ENCODE peak calls at places on chromosomes 4 and X, in eight cellular contexts. One of them, this sample, is unnamed.

GRCh38 chrX:123013141-123013540 is 170.9 kb upstream of the GRIA3 start:
- DNase-seq in kidney: no peak
- DNase-seq in colonic mucosa: no peak
- DNase-seq in CD8-positive, alpha-beta memory T cell: no peak
- DNase-seq in hepatocyte: no peak
- DNase-seq in endothelial cell of umbilical vein: no peak
- DNase-seq in A549: no peak
- DNase-seq in tibial artery: no peak
- DNase-seq in this sample: no peak

GRCh38 chrX:43973249-43973672 is at the start of gene NDP:
- DNase-seq in kidney: no peak
- DNase-seq in colonic mucosa: no peak
- DNase-seq in CD8-positive, alpha-beta memory T cell: no peak
- DNase-seq in hepatocyte: peak; percentile 36
- DNase-seq in endothelial cell of umbilical vein: peak; percentile 42
- DNase-seq in A549: no peak
- DNase-seq in tibial artery: no peak
- DNase-seq in this sample: peak; percentile 34

GRCh38 chrX:14963447-14964236 is 90.4 kb downstream of the MOSPD2 start:
- DNase-seq in kidney: no peak
- DNase-seq in colonic mucosa: no peak
- DNase-seq in CD8-positive, alpha-beta memory T cell: no peak
- DNase-seq in hepatocyte: no peak
- DNase-seq in endothelial cell of umbilical vein: peak; percentile 29
- DNase-seq in A549: peak; percentile 3
- DNase-seq in tibial artery: no peak
- DNase-seq in this sample: no peak

GRCh38 chr4:7904942-7905341 is 34.7 kb downstream of the AFAP1 start:
- DNase-seq in kidney: no peak
- DNase-seq in colonic mucosa: no peak
- DNase-seq in CD8-positive, alpha-beta memory T cell: no peak
- DNase-seq in hepatocyte: peak; percentile 68
- DNase-seq in endothelial cell of umbilical vein: no peak
- DNase-seq in A549: peak; percentile 36
- DNase-seq in tibial artery: no peak
- DNase-seq in this sample: no peak

GRCh38 chr4:85406185-85406584 is 68.8 kb upstream of the ARHGAP24 start:
- DNase-seq in kidney: no peak
- DNase-seq in colonic mucosa: no peak
- DNase-seq in CD8-positive, alpha-beta memory T cell: no peak
- DNase-seq in hepatocyte: no peak
- DNase-seq in endothelial cell of umbilical vein: no peak
- DNase-seq in A549: no peak
- DNase-seq in tibial artery: no peak
- DNase-seq in this sample: peak; percentile 25

GRCh38 chr4:165965503-165965902 is 92.5 kb downstream of the TLL1 start:
- DNase-seq in kidney: no peak
- DNase-seq in colonic mucosa: no peak
- DNase-seq in CD8-positive, alpha-beta memory T cell: no peak
- DNase-seq in hepatocyte: no peak
- DNase-seq in endothelial cell of umbilical vein: no peak
- DNase-seq in A549: no peak
- DNase-seq in tibial artery: no peak
- DNase-seq in this sample: no peak

GRCh38 chr4:122728781-122729330 is 3.6 kb upstream of the BBS12 start:
- DNase-seq in kidney: no peak
- DNase-seq in colonic mucosa: no peak
- DNase-seq in CD8-positive, alpha-beta memory T cell: no peak
- DNase-seq in hepatocyte: no peak
- DNase-seq in endothelial cell of umbilical vein: no peak
- DNase-seq in A549: no peak
- DNase-seq in tibial artery: no peak
- DNase-seq in this sample: no peak

GRCh38 chrX:15838017-15838416 is 16.6 kb downstream of the AP1S2 start:
- DNase-seq in kidney: no peak
- DNase-seq in colonic mucosa: no peak
- DNase-seq in CD8-positive, alpha-beta memory T cell: no peak
- DNase-seq in hepatocyte: no peak
- DNase-seq in endothelial cell of umbilical vein: no peak
- DNase-seq in A549: peak; percentile 10
- DNase-seq in tibial artery: no peak
- DNase-seq in this sample: no peak

GRCh38 chr4:169914871-169915270 is 111.3 kb downstream of the MFAP3L start:
- DNase-seq in kidney: no peak
- DNase-seq in colonic mucosa: no peak
- DNase-seq in CD8-positive, alpha-beta memory T cell: no peak
- DNase-seq in hepatocyte: no peak
- DNase-seq in endothelial cell of umbilical vein: no peak
- DNase-seq in A549: no peak
- DNase-seq in tibial artery: no peak
- DNase-seq in this sample: no peak

DNA sequence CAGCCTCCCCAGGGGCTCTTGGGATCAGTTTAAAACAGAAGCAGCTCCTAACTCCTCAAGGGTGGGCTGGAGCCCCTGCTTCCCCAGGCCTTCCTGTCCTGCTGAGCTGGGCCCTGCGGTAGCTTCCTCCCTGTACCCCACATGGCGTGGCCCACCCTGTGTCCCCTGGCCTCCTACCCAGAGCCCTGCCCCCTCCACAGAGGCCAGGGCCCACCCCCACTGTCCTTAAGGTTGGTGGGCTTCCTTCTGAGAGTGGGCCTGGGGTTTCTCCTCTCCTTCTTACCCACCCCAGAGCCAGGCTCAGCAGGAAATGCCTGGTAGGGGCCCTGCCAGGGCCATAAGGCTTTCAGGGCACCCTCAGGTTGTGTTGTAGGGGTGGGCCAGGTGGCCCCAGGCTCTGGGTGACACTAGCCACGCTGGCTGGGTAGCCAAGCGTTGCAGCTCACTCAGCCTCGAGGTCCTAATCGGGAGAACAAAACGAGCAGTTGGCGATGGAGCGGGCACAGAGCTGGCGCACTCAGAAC is 11.6 kb downstream of the SH3BP2 start:
- DNase-seq in kidney: peak; percentile 68
- DNase-seq in colonic mucosa: no peak
- DNase-seq in CD8-positive, alpha-beta memory T cell: no peak
- DNase-seq in hepatocyte: no peak
- DNase-seq in endothelial cell of umbilical vein: no peak
- DNase-seq in A549: no peak
- DNase-seq in tibial artery: no peak
- DNase-seq in this sample: no peak
- H3K4me1 ChIP-seq in kidney: peaks cover 35% of the 10 kb centered on the region
- H3K4me1 ChIP-seq in colonic mucosa: peaks cover 53% of the 10 kb centered on the region
- H3K4me1 ChIP-seq in CD8-positive, alpha-beta memory T cell: peaks cover 23% of the 10 kb centered on the region
- H3K4me1 ChIP-seq in hepatocyte: peaks cover 49% of the 10 kb centered on the region
- H3K4me1 ChIP-seq in endothelial cell of umbilical vein: peaks cover 38% of the 10 kb centered on the region
- H3K4me1 ChIP-seq in A549: peaks cover 20% of the 10 kb centered on the region
- H3K4me1 ChIP-seq in tibial artery: peaks cover 76% of the 10 kb centered on the region
- H3K4me1 ChIP-seq in this sample: peaks cover 17% of the 10 kb centered on the region

GRCh38 chr4:47747846-47748494 is 89.9 kb downstream of the CORIN start:
- DNase-seq in kidney: no peak
- DNase-seq in colonic mucosa: no peak
- DNase-seq in CD8-positive, alpha-beta memory T cell: no peak
- DNase-seq in hepatocyte: no peak
- DNase-seq in endothelial cell of umbilical vein: no peak
- DNase-seq in A549: no peak
- DNase-seq in tibial artery: no peak
- DNase-seq in this sample: no peak
- H3K9me3 ChIP-seq in kidney: no peaks in the 10 kb centered on the region
- H3K9me3 ChIP-seq in colonic mucosa: no peaks in the 10 kb centered on the region
- H3K9me3 ChIP-seq in CD8-positive, alpha-beta memory T cell: no peaks in the 10 kb centered on the region
- H3K9me3 ChIP-seq in hepatocyte: no peaks in the 10 kb centered on the region
- H3K9me3 ChIP-seq in endothelial cell of umbilical vein: no peaks in the 10 kb centered on the region
- H3K9me3 ChIP-seq in A549: no peaks in the 10 kb centered on the region
- H3K9me3 ChIP-seq in tibial artery: no peaks in the 10 kb centered on the region
- H3K9me3 ChIP-seq in this sample: no peaks in the 10 kb centered on the region

GRCh38 chr4:37759833-37760232 is 66.7 kb upstream of the PGM2 start:
- DNase-seq in kidney: no peak
- DNase-seq in colonic mucosa: no peak
- DNase-seq in CD8-positive, alpha-beta memory T cell: no peak
- DNase-seq in hepatocyte: no peak
- DNase-seq in endothelial cell of umbilical vein: no peak
- DNase-seq in A549: no peak
- DNase-seq in tibial artery: no peak
- DNase-seq in this sample: no peak

GRCh38 chr4:37757121-37757520 is 69.4 kb upstream of the PGM2 start:
- DNase-seq in kidney: no peak
- DNase-seq in colonic mucosa: no peak
- DNase-seq in CD8-positive, alpha-beta memory T cell: no peak
- DNase-seq in hepatocyte: no peak
- DNase-seq in endothelial cell of umbilical vein: no peak
- DNase-seq in A549: no peak
- DNase-seq in tibial artery: no peak
- DNase-seq in this sample: no peak

GRCh38 chr4:37758226-37758625 is 68.3 kb upstream of the PGM2 start:
- DNase-seq in kidney: no peak
- DNase-seq in colonic mucosa: no peak
- DNase-seq in CD8-positive, alpha-beta memory T cell: no peak
- DNase-seq in hepatocyte: peak; percentile 35
- DNase-seq in endothelial cell of umbilical vein: peak; percentile 33
- DNase-seq in A549: no peak
- DNase-seq in tibial artery: no peak
- DNase-seq in this sample: no peak

GRCh38 chr4:37754410-37755185 is 68.4 kb upstream of the RELL1 start:
- DNase-seq in kidney: no peak
- DNase-seq in colonic mucosa: no peak
- DNase-seq in CD8-positive, alpha-beta memory T cell: no peak
- DNase-seq in hepatocyte: peak; percentile 22
- DNase-seq in endothelial cell of umbilical vein: no peak
- DNase-seq in A549: no peak
- DNase-seq in tibial artery: no peak
- DNase-seq in this sample: no peak

DNA sequence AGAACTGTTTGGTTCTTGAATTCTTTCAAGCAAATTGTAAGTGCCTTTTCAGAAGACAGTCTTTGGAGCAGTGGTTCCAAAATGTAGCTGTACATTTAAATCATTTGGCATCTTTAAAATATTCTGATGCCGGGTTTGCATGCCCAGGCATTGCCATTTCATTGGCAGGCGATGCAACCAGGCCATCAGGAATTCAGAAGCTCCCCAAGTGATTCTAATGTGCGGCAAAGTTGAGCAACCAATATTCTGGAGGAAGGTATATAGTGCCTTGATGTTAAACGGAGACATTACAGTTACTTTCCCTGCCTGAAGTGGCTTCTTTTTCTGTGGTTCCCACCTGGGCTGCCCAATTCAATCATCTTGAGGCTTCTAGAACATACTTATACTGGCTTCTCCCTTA is 68.8 kb upstream of the PGM2 start:
- DNase-seq in kidney: no peak
- DNase-seq in colonic mucosa: no peak
- DNase-seq in CD8-positive, alpha-beta memory T cell: no peak
- DNase-seq in hepatocyte: no peak
- DNase-seq in endothelial cell of umbilical vein: no peak
- DNase-seq in A549: no peak
- DNase-seq in tibial artery: no peak
- DNase-seq in this sample: no peak
- H3K4me1 ChIP-seq in kidney: no peaks in the 10 kb centered on the region
- H3K4me1 ChIP-seq in colonic mucosa: no peaks in the 10 kb centered on the region
- H3K4me1 ChIP-seq in CD8-positive, alpha-beta memory T cell: peaks cover 12% of the 10 kb centered on the region
- H3K4me1 ChIP-seq in hepatocyte: no peaks in the 10 kb centered on the region
- H3K4me1 ChIP-seq in endothelial cell of umbilical vein: no peaks in the 10 kb centered on the region
- H3K4me1 ChIP-seq in A549: no peaks in the 10 kb centered on the region
- H3K4me1 ChIP-seq in tibial artery: peaks cover 5% of the 10 kb centered on the region
- H3K4me1 ChIP-seq in this sample: no peaks in the 10 kb centered on the region

DNA sequence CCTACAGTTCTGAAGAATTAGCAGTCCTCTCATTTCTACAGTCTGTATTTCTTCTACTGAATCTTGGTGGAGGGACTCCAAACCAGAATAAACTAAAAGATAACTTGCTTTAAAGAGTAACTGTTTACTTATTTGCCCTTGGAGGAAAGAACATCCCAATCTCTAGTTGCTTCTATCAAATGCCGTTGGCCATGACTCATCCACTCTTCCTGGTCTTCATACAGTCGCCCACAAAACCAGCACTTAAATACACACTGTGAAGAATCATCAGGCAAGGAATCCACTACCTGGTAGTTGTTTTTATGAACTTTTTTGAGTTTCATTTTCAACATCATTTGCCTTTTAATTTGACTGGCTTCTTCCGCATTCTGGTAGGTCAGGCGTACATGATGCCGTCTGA is 14.2 kb downstream of the ZNF518B start:
- DNase-seq in kidney: no peak
- DNase-seq in colonic mucosa: no peak
- DNase-seq in CD8-positive, alpha-beta memory T cell: no peak
- DNase-seq in hepatocyte: no peak
- DNase-seq in endothelial cell of umbilical vein: no peak
- DNase-seq in A549: no peak
- DNase-seq in tibial artery: no peak
- DNase-seq in this sample: no peak
- H3K9me3 ChIP-seq in kidney: peaks cover 20% of the 10 kb centered on the region
- H3K9me3 ChIP-seq in colonic mucosa: no peaks in the 10 kb centered on the region
- H3K9me3 ChIP-seq in CD8-positive, alpha-beta memory T cell: peaks cover 8% of the 10 kb centered on the region
- H3K9me3 ChIP-seq in hepatocyte: peaks cover 32% of the 10 kb centered on the region
- H3K9me3 ChIP-seq in endothelial cell of umbilical vein: no peaks in the 10 kb centered on the region
- H3K9me3 ChIP-seq in A549: peaks cover 40% of the 10 kb centered on the region
- H3K9me3 ChIP-seq in tibial artery: peaks cover 7% of the 10 kb centered on the region
- H3K9me3 ChIP-seq in this sample: no peaks in the 10 kb centered on the region

DNA sequence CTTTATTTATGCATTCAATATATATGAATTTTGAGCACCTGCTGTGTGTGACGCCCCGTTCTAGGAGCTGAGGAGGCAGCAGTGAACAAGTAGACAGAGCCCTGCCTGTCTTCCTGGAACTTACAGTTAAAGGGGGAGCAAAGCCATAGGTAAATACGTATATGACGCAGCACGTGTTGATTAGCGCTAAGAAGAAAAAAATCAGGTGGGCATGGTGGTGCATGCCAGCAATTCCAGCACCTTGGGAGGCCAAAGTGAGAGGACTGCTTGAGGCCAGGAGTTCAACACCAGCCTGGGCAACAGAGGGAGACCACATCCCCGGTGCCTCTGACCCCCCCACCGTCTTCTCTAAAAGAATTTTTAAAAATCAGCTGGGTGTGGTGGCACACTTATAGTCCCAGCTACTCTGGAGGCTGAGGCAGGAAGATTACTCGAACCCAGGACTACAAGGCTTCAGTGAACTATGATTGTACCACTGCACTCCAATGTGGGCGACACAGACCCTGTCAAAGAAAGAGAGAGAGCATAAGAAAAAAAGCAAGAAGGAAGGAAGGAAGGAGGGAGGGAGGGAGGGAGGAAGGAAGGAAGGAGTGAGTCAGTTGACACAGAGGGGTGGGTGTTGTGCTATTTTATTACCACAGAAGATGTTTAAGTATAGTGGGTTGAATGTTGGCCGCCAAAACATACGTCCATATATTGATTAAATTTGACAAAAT is 5.4 kb upstream of the KIAA0232 start:
- DNase-seq in kidney: no peak
- DNase-seq in colonic mucosa: no peak
- DNase-seq in CD8-positive, alpha-beta memory T cell: peak; percentile 19
- DNase-seq in hepatocyte: no peak
- DNase-seq in endothelial cell of umbilical vein: no peak
- DNase-seq in A549: no peak
- DNase-seq in tibial artery: peak; percentile 58
- DNase-seq in this sample: no peak
- H3K4me1 ChIP-seq in kidney: no peaks in the 10 kb centered on the region
- H3K4me1 ChIP-seq in colonic mucosa: peaks cover 8% of the 10 kb centered on the region
- H3K4me1 ChIP-seq in CD8-positive, alpha-beta memory T cell: peaks cover 36% of the 10 kb centered on the region
- H3K4me1 ChIP-seq in hepatocyte: peaks cover 10% of the 10 kb centered on the region
- H3K4me1 ChIP-seq in endothelial cell of umbilical vein: peaks cover 9% of the 10 kb centered on the region
- H3K4me1 ChIP-seq in A549: peaks cover 14% of the 10 kb centered on the region
- H3K4me1 ChIP-seq in tibial artery: peaks cover 49% of the 10 kb centered on the region
- H3K4me1 ChIP-seq in this sample: peaks cover 2% of the 10 kb centered on the region

GRCh38 chr4:30553721-30554120 is 166.4 kb upstream of the PCDH7 start:
- DNase-seq in kidney: no peak
- DNase-seq in colonic mucosa: no peak
- DNase-seq in CD8-positive, alpha-beta memory T cell: no peak
- DNase-seq in hepatocyte: no peak
- DNase-seq in endothelial cell of umbilical vein: no peak
- DNase-seq in A549: no peak
- DNase-seq in tibial artery: no peak
- DNase-seq in this sample: no peak
- H3K9me3 ChIP-seq in kidney: no peaks in the 10 kb centered on the region
- H3K9me3 ChIP-seq in colonic mucosa: no peaks in the 10 kb centered on the region
- H3K9me3 ChIP-seq in CD8-positive, alpha-beta memory T cell: no peaks in the 10 kb centered on the region
- H3K9me3 ChIP-seq in hepatocyte: no peaks in the 10 kb centered on the region
- H3K9me3 ChIP-seq in endothelial cell of umbilical vein: no peaks in the 10 kb centered on the region
- H3K9me3 ChIP-seq in A549: no peaks in the 10 kb centered on the region
- H3K9me3 ChIP-seq in tibial artery: no peaks in the 10 kb centered on the region
- H3K9me3 ChIP-seq in this sample: no peaks in the 10 kb centered on the region